ENCODE peak calls at places on chromosomes 7 and 10, in five cellular contexts. H is left cardiac atrium; E is AG08395; T is activated CD8-positive, alpha-beta memory T cell treated with anti-CD3 and anti-CD28 coated beads for 4 hours; U is SW480. Q is an unnamed sample.

GRCh38 chr7:128912281-128912680 is 1.8 kb upstream of the KCP start:
- DNase-seq in U (no peak), H (peak; percentile 6), T (no peak), E (no peak), Q (no peak)

GRCh38 chr10:84822926-84823325 is 494.5 kb downstream of the CCSER2 start:
- DNase-seq in U (no peak), E (no peak), T (no peak), H (no peak), Q (no peak)

GRCh38 chr10:67670401-67670800 is 25.6 kb downstream of the CTNNA3 start:
- DNase-seq in T (no peak), E (no peak), H (no peak), U (no peak), Q (no peak)

GRCh38 chr7:35695987-35696386 is 1.1 kb upstream of the HERPUD2 start:
- DNase-seq in T (no peak), E (no peak), U (no peak), H (no peak), Q (no peak)

GRCh38 chr10:17538941-17539340 is 78.2 kb downstream of the HACD1 start:
- DNase-seq in U (no peak), H (no peak), E (no peak), T (no peak), Q (no peak)

GRCh38 chr10:100744136-100744979 is 1.0 kb upstream of the PAX2 start:
- DNase-seq in U (no peak), E (no peak), H (no peak), T (no peak), Q (no peak)

GRCh38 chr10:132476146-132477065 is 61.2 kb upstream of the INPP5A start:
- DNase-seq in H (no peak), T (no peak), E (no peak), U (peak; percentile 50), Q (no peak)

GRCh38 chr7:47887016-47887640 is 61.1 kb downstream of the PKD1L1 start:
- DNase-seq in T (no peak), E (no peak), H (no peak), U (no peak), Q (no peak)

GRCh38 chr10:124701435-124701834 is 42.7 kb downstream of the FAM53B start:
- DNase-seq in E (no peak), H (peak; percentile 97), U (no peak), T (no peak), Q (no peak)

GRCh38 chr10:34985823-34986222 is 104.3 kb downstream of the CUL2 start:
- DNase-seq in T (no peak), U (no peak), E (peak; percentile 29), H (no peak), Q (no peak)

GRCh38 chr7:157384301-157384700 is 47.5 kb downstream of the DNAJB6 start:
- DNase-seq in E (no peak), H (no peak), T (no peak), U (no peak), Q (no peak)

GRCh38 chr10:132434405-132435005 is 37.5 kb downstream of the PWWP2B start:
- DNase-seq in H (peak; percentile 74), E (no peak), T (no peak), U (no peak), Q (no peak)

GRCh38 chr7:115477193-115477651 is 553.3 kb downstream of the TFEC start:
- DNase-seq in U (no peak), T (no peak), H (peak; percentile 45), E (peak; percentile 19), Q (no peak)